ENCODE peak calls at places on chromosomes 2 and 18, in five cellular contexts. One of them, this sample, is unnamed.

GRCh38 chr2:119240311-119241204 is 16.9 kb downstream of the STEAP3 start:
- DNase-seq in pancreas: peak
- DNase-seq in transverse colon: peak
- DNase-seq in astrocyte of the spinal cord: peak
- DNase-seq in brain microvascular endothelial cell: peak
- DNase-seq in this sample: no peak

GRCh38 chr18:36153771-36154170 is 24.1 kb downstream of the ELP2 start:
- DNase-seq in pancreas: no peak
- DNase-seq in transverse colon: no peak
- DNase-seq in astrocyte of the spinal cord: no peak
- DNase-seq in brain microvascular endothelial cell: no peak
- DNase-seq in this sample: no peak

GRCh38 chr2:98465456-98466201 is 21.0 kb downstream of the INPP4A start:
- DNase-seq in pancreas: peak
- DNase-seq in transverse colon: peak
- DNase-seq in astrocyte of the spinal cord: peak
- DNase-seq in brain microvascular endothelial cell: no peak
- DNase-seq in this sample: no peak

GRCh38 chr2:183105402-183106134 is 18.7 kb upstream of the NUP35 start:
- DNase-seq in pancreas: no peak
- DNase-seq in transverse colon: no peak
- DNase-seq in astrocyte of the spinal cord: peak
- DNase-seq in brain microvascular endothelial cell: peak
- DNase-seq in this sample: no peak

GRCh38 chr2:84855730-84856129 is 25.2 kb downstream of the TRABD2A start:
- DNase-seq in pancreas: no peak
- DNase-seq in transverse colon: no peak
- DNase-seq in astrocyte of the spinal cord: no peak
- DNase-seq in brain microvascular endothelial cell: no peak
- DNase-seq in this sample: no peak

GRCh38 chr2:101272045-101272784 is 19.5 kb downstream of the CNOT11 start:
- DNase-seq in pancreas: no peak
- DNase-seq in transverse colon: no peak
- DNase-seq in astrocyte of the spinal cord: no peak
- DNase-seq in brain microvascular endothelial cell: no peak
- DNase-seq in this sample: no peak

GRCh38 chr2:64213607-64214275 is 69.5 kb upstream of the PELI1 start:
- DNase-seq in pancreas: no peak
- DNase-seq in transverse colon: no peak
- DNase-seq in astrocyte of the spinal cord: no peak
- DNase-seq in brain microvascular endothelial cell: no peak
- DNase-seq in this sample: no peak

GRCh38 chr2:20560891-20561702 is 89.8 kb downstream of the HS1BP3 start:
- DNase-seq in pancreas: no peak
- DNase-seq in transverse colon: no peak
- DNase-seq in astrocyte of the spinal cord: no peak
- DNase-seq in brain microvascular endothelial cell: no peak
- DNase-seq in this sample: no peak

GRCh38 chr2:207333599-207334308 is 168.0 kb upstream of the KLF7 start:
- DNase-seq in pancreas: no peak
- DNase-seq in transverse colon: no peak
- DNase-seq in astrocyte of the spinal cord: peak
- DNase-seq in brain microvascular endothelial cell: no peak
- DNase-seq in this sample: no peak

GRCh38 chr2:239530749-239531316 is 130.0 kb upstream of the HDAC4 start:
- DNase-seq in pancreas: no peak
- DNase-seq in transverse colon: no peak
- DNase-seq in astrocyte of the spinal cord: no peak
- DNase-seq in brain microvascular endothelial cell: no peak
- DNase-seq in this sample: no peak

GRCh38 chr2:7838636-7839035 is 843.2 kb upstream of the ID2 start:
- DNase-seq in pancreas: no peak
- DNase-seq in transverse colon: no peak
- DNase-seq in astrocyte of the spinal cord: peak
- DNase-seq in brain microvascular endothelial cell: no peak
- DNase-seq in this sample: no peak

GRCh38 chr2:147829106-147829505 is 15.7 kb upstream of the ACVR2A start:
- DNase-seq in pancreas: no peak
- DNase-seq in transverse colon: no peak
- DNase-seq in astrocyte of the spinal cord: peak
- DNase-seq in brain microvascular endothelial cell: peak
- DNase-seq in this sample: no peak

GRCh38 chr2:230811508-230811907 is 53.2 kb upstream of the ITM2C start:
- DNase-seq in pancreas: no peak
- DNase-seq in transverse colon: no peak
- DNase-seq in astrocyte of the spinal cord: no peak
- DNase-seq in brain microvascular endothelial cell: no peak
- DNase-seq in this sample: no peak

GRCh38 chr2:174568425-174568824 is 29.2 kb downstream of the WIPF1 start:
- DNase-seq in pancreas: no peak
- DNase-seq in transverse colon: no peak
- DNase-seq in astrocyte of the spinal cord: no peak
- DNase-seq in brain microvascular endothelial cell: no peak
- DNase-seq in this sample: no peak

GRCh38 chr2:182098648-182099047 is 113.0 kb downstream of the PPP1R1C start:
- DNase-seq in pancreas: no peak
- DNase-seq in transverse colon: no peak
- DNase-seq in astrocyte of the spinal cord: no peak
- DNase-seq in brain microvascular endothelial cell: no peak
- DNase-seq in this sample: no peak

GRCh38 chr2:42725657-42726056 is 38.3 kb downstream of the OXER1 start:
- DNase-seq in pancreas: no peak
- DNase-seq in transverse colon: no peak
- DNase-seq in astrocyte of the spinal cord: no peak
- DNase-seq in brain microvascular endothelial cell: no peak
- DNase-seq in this sample: no peak

GRCh38 chr2:45505138-45505537 is 105.9 kb downstream of the SRBD1 start:
- DNase-seq in pancreas: no peak
- DNase-seq in transverse colon: no peak
- DNase-seq in astrocyte of the spinal cord: no peak
- DNase-seq in brain microvascular endothelial cell: no peak
- DNase-seq in this sample: no peak

GRCh38 chr18:45505497-45506206 is 109.6 kb upstream of the SLC14A2 start:
- DNase-seq in pancreas: no peak
- DNase-seq in transverse colon: no peak
- DNase-seq in astrocyte of the spinal cord: peak
- DNase-seq in brain microvascular endothelial cell: no peak
- DNase-seq in this sample: no peak

GRCh38 chr2:218289639-218290315 is 2.5 kb downstream of the TMBIM1 start:
- DNase-seq in pancreas: peak
- DNase-seq in transverse colon: no peak
- DNase-seq in astrocyte of the spinal cord: peak
- DNase-seq in brain microvascular endothelial cell: no peak
- DNase-seq in this sample: no peak

GRCh38 chr2:132936261-132936660 is 266.3 kb upstream of the LYPD1 start:
- DNase-seq in pancreas: no peak
- DNase-seq in transverse colon: no peak
- DNase-seq in astrocyte of the spinal cord: peak
- DNase-seq in brain microvascular endothelial cell: peak
- DNase-seq in this sample: no peak

GRCh38 chr2:98455494-98455976 is 10.9 kb downstream of the INPP4A start:
- DNase-seq in pancreas: no peak
- DNase-seq in transverse colon: no peak
- DNase-seq in astrocyte of the spinal cord: peak
- DNase-seq in brain microvascular endothelial cell: no peak
- DNase-seq in this sample: no peak

GRCh38 chr2:14831458-14831857 is 198.9 kb downstream of the LRATD1 start:
- DNase-seq in pancreas: no peak
- DNase-seq in transverse colon: no peak
- DNase-seq in astrocyte of the spinal cord: no peak
- DNase-seq in brain microvascular endothelial cell: no peak
- DNase-seq in this sample: no peak

GRCh38 chr2:219434718-219435525 is at the start of gene SPEG:
- DNase-seq in pancreas: no peak
- DNase-seq in transverse colon: no peak
- DNase-seq in astrocyte of the spinal cord: no peak
- DNase-seq in brain microvascular endothelial cell: no peak
- DNase-seq in this sample: no peak

GRCh38 chr2:160892204-160892603 is 268.0 kb upstream of the TANK start:
- DNase-seq in pancreas: no peak
- DNase-seq in transverse colon: no peak
- DNase-seq in astrocyte of the spinal cord: no peak
- DNase-seq in brain microvascular endothelial cell: no peak
- DNase-seq in this sample: no peak

GRCh38 chr2:108383146-108383830 is 5.5 kb downstream of the SULT1C4 start:
- DNase-seq in pancreas: no peak
- DNase-seq in transverse colon: no peak
- DNase-seq in astrocyte of the spinal cord: no peak
- DNase-seq in brain microvascular endothelial cell: no peak
- DNase-seq in this sample: no peak

DNA sequence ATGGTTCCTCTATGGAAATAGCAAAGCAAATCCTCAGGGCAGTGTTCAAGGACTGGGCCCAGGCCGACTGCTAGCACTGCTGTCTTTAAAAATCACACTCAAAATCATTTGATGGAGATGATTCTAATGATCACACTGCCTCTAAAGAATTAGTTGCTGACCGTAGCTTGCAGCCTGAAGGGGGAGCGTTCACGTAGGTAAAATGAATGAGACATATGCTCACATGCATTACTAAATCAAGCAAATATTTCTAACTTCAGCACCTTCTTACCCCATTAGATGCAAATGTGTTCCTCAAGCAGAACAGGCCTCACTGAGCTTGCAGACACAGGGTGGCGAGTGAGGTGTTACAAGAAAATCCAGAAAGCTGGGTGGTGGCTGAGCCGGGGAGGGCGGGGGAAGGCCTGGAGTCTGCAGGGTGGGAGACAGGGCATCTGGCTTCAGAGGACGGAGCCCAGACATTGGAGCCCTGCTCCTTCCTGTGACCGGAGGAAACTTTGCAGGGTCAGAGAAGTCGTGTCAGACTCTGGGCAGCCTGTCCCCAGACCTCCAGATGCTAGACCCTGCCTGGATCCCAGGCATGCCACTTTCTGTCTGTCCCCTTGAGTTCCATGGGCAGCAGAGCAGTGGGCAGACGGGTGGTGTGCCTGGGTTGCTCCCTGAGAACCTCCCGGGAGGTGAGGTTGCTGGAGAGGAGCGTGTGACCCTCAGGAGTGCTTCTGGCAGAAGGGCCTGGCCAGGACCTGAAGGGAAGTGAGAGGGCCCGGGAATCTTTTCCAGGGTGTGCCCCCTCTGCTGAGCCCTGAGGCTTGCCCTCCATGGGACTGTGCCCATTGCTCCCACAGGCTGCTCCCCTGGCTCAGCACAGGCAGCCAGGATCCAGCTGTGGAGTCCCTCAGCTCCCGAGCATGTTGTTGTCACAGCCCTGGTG is 7.1 kb upstream of the NPPC start:
- DNase-seq in pancreas: no peak
- DNase-seq in transverse colon: no peak
- DNase-seq in astrocyte of the spinal cord: no peak
- DNase-seq in brain microvascular endothelial cell: no peak
- DNase-seq in this sample: no peak
- TF ChIP-seq CTCF in pancreas: no peak
- TF ChIP-seq CTCF in transverse colon: no peak
- TF ChIP-seq CTCF in astrocyte of the spinal cord: peak
- TF ChIP-seq CTCF in brain microvascular endothelial cell: peak
- TF ChIP-seq CTCF in this sample: no peak

GRCh38 chr18:31901063-31901462 is 41.9 kb downstream of the TRAPPC8 start:
- DNase-seq in pancreas: no peak
- DNase-seq in transverse colon: no peak
- DNase-seq in astrocyte of the spinal cord: no peak
- DNase-seq in brain microvascular endothelial cell: no peak
- DNase-seq in this sample: no peak
- TF ChIP-seq CTCF in pancreas: no peak
- TF ChIP-seq CTCF in transverse colon: no peak
- TF ChIP-seq CTCF in astrocyte of the spinal cord: no peak
- TF ChIP-seq CTCF in brain microvascular endothelial cell: no peak
- TF ChIP-seq CTCF in this sample: no peak

GRCh38 chr18:13910501-13910900 is 4.8 kb downstream of the MC2R start:
- DNase-seq in pancreas: no peak
- DNase-seq in transverse colon: no peak
- DNase-seq in astrocyte of the spinal cord: no peak
- DNase-seq in brain microvascular endothelial cell: no peak
- DNase-seq in this sample: no peak

GRCh38 chr18:13912601-13913000 is 2.7 kb downstream of the MC2R start:
- DNase-seq in pancreas: no peak
- DNase-seq in transverse colon: no peak
- DNase-seq in astrocyte of the spinal cord: no peak
- DNase-seq in brain microvascular endothelial cell: no peak
- DNase-seq in this sample: no peak

GRCh38 chr18:13910986-13911385 is 4.3 kb downstream of the MC2R start:
- DNase-seq in pancreas: no peak
- DNase-seq in transverse colon: no peak
- DNase-seq in astrocyte of the spinal cord: no peak
- DNase-seq in brain microvascular endothelial cell: no peak
- DNase-seq in this sample: no peak

GRCh38 chr18:13909141-13909540 is 6.2 kb downstream of the MC2R start:
- DNase-seq in pancreas: no peak
- DNase-seq in transverse colon: no peak
- DNase-seq in astrocyte of the spinal cord: no peak
- DNase-seq in brain microvascular endothelial cell: no peak
- DNase-seq in this sample: no peak

GRCh38 chr18:13909541-13909940 is 5.8 kb downstream of the MC2R start:
- DNase-seq in pancreas: no peak
- DNase-seq in transverse colon: no peak
- DNase-seq in astrocyte of the spinal cord: no peak
- DNase-seq in brain microvascular endothelial cell: no peak
- DNase-seq in this sample: no peak
- TF ChIP-seq CTCF in pancreas: no peak
- TF ChIP-seq CTCF in transverse colon: no peak
- TF ChIP-seq CTCF in astrocyte of the spinal cord: no peak
- TF ChIP-seq CTCF in brain microvascular endothelial cell: no peak
- TF ChIP-seq CTCF in this sample: no peak

GRCh38 chr2:168255866-168256265 is 8.5 kb upstream of the STK39 start:
- DNase-seq in pancreas: peak
- DNase-seq in transverse colon: no peak
- DNase-seq in astrocyte of the spinal cord: no peak
- DNase-seq in brain microvascular endothelial cell: no peak
- DNase-seq in this sample: no peak

GRCh38 chr2:168256448-168256847 is 9.1 kb upstream of the STK39 start:
- DNase-seq in pancreas: peak
- DNase-seq in transverse colon: peak
- DNase-seq in astrocyte of the spinal cord: no peak
- DNase-seq in brain microvascular endothelial cell: no peak
- DNase-seq in this sample: no peak

GRCh38 chr2:168255103-168255502 is 7.7 kb upstream of the STK39 start:
- DNase-seq in pancreas: no peak
- DNase-seq in transverse colon: no peak
- DNase-seq in astrocyte of the spinal cord: no peak
- DNase-seq in brain microvascular endothelial cell: no peak
- DNase-seq in this sample: no peak

GRCh38 chr2:168253379-168253778 is 6.0 kb upstream of the STK39 start:
- DNase-seq in pancreas: no peak
- DNase-seq in transverse colon: no peak
- DNase-seq in astrocyte of the spinal cord: no peak
- DNase-seq in brain microvascular endothelial cell: no peak
- DNase-seq in this sample: no peak

GRCh38 chr2:168254158-168254935 is 7.0 kb upstream of the STK39 start:
- DNase-seq in pancreas: no peak
- DNase-seq in transverse colon: no peak
- DNase-seq in astrocyte of the spinal cord: no peak
- DNase-seq in brain microvascular endothelial cell: no peak
- DNase-seq in this sample: no peak
- TF ChIP-seq CTCF in pancreas: no peak
- TF ChIP-seq CTCF in transverse colon: no peak
- TF ChIP-seq CTCF in astrocyte of the spinal cord: no peak
- TF ChIP-seq CTCF in brain microvascular endothelial cell: no peak
- TF ChIP-seq CTCF in this sample: no peak